ENCODE peak calls at places on chromosomes 1 and 21, in four cellular contexts. R is posterior cingulate gyrus, S is lung, B is sigmoid colon. H is an unnamed sample.

GRCh38 chr21:29641001-29641634 is 298.7 kb downstream of the GRIK1 start:
- DNase-seq in R (no peak), S (no peak), B (no peak), H (no peak)

GRCh38 chr1:62228883-62229187 is 34.2 kb downstream of the L1TD1 start:
- DNase-seq in R (no peak), S (no peak), B (peak; percentile 56), H (no peak)

GRCh38 chr1:97192872-97193572 is 471.4 kb downstream of the PTBP2 start:
- DNase-seq in R (no peak), S (peak; percentile 29), B (no peak), H (no peak)

GRCh38 chr1:181618559-181618958 is 135.2 kb downstream of the CACNA1E start:
- DNase-seq in R (no peak), S (no peak), B (no peak), H (no peak)

GRCh38 chr1:73903092-73903491 is 294.9 kb downstream of the LRRIQ3 start:
- DNase-seq in R (no peak), S (no peak), B (no peak), H (no peak)

GRCh38 chr1:66434096-66434495 is 99.9 kb upstream of the SGIP1 start:
- DNase-seq in R (no peak), S (no peak), B (no peak), H (no peak)

GRCh38 chr1:205998457-205999241 is 4.5 kb downstream of the RAB7B start:
- DNase-seq in R (no peak), S (no peak), B (no peak), H (peak; percentile 57)

GRCh38 chr21:14308234-14308633 is 74.7 kb downstream of the HSPA13 start:
- DNase-seq in R (no peak), S (no peak), B (no peak), H (no peak)

GRCh38 chr1:95040032-95040525 is 32.7 kb downstream of the ALG14 start:
- DNase-seq in R (no peak), S (no peak), B (no peak), H (no peak)

GRCh38 chr21:27406297-27407009 is 439.6 kb upstream of the ADAMTS5 start:
- DNase-seq in R (no peak), S (no peak), B (no peak), H (no peak)

GRCh38 chr1:61980561-61980960 is 214.1 kb upstream of the L1TD1 start:
- DNase-seq in R (no peak), S (no peak), B (no peak), H (peak; percentile 32)

GRCh38 chr1:200269256-200269655 is 140.6 kb downstream of the ZNF281 start:
- DNase-seq in R (no peak), S (no peak), B (no peak), H (no peak)

GRCh38 chr1:161473363-161473762 is 31.9 kb upstream of the FCGR2A start:
- DNase-seq in R (no peak), S (no peak), B (no peak), H (no peak)

GRCh38 chr1:219587817-219588561 is 24.9 kb downstream of the ZC3H11B start:
- DNase-seq in R (no peak), S (no peak), B (no peak), H (no peak)

GRCh38 chr1:41282679-41283317 is 40.7 kb upstream of the SCMH1 start:
- DNase-seq in R (peak; percentile 34), S (no peak), B (no peak), H (peak; percentile 48)

GRCh38 chr1:116489231-116489697 is 81.6 kb downstream of the CD58 start:
- DNase-seq in R (no peak), S (no peak), B (no peak), H (peak; percentile 39)

GRCh38 chr1:151980287-151981177 is 13.1 kb downstream of the S100A10 start:
- DNase-seq in R (no peak), S (no peak), B (no peak), H (no peak)

GRCh38 chr1:11178021-11179015 is 10.8 kb upstream of the ANGPTL7 start:
- DNase-seq in R (no peak), S (no peak), B (no peak), H (no peak)

GRCh38 chr1:98051065-98051675 is 130.3 kb upstream of the DPYD start:
- DNase-seq in R (peak; percentile 57), S (peak; percentile 75), B (no peak), H (peak; percentile 88)